ENCODE peak calls at places on chromosome 7, in eight cellular contexts. Z is Right ventricle myocardium inferior; P is activated CD8-positive, alpha-beta T cell treated with anti-CD3 and anti-CD28 coated beads for 36 hours; F is CD8-positive, alpha-beta T cell; I is K562; M is lung; K is gastroesophageal sphincter; L is HepG2. Y is an unnamed sample.

GRCh38 chr7:121547341-121548092 is 151.4 kb upstream of the FAM3C start:
- ATAC-seq in Z (peak), P (peak), F (peak), I (peak), M (peak), K (peak), L (peak), Y (peak)

GRCh38 chr7:45979275-45980180 is 58.5 kb upstream of the IGFBP3 start:
- ATAC-seq in Z (no peak), P (no peak), F (no peak), I (no peak), M (no peak), K (no peak), L (no peak), Y (no peak)

GRCh38 chr7:44637788-44638594 is 31.6 kb downstream of the OGDH start:
- ATAC-seq in Z (no peak), P (peak), F (peak), I (peak), M (no peak), K (peak), L (no peak), Y (peak)

GRCh38 chr7:155961241-155962190 is 149.3 kb upstream of the SHH start:
- ATAC-seq in Z (no peak), P (peak), F (no peak), I (no peak), M (peak), K (no peak), L (peak), Y (peak)

GRCh38 chr7:131425992-131426391 is 98.3 kb downstream of the MKLN1 start:
- ATAC-seq in Z (peak), P (no peak), F (no peak), I (no peak), M (no peak), K (no peak), L (no peak), Y (no peak)

GRCh38 chr7:140723574-140723973 is 27.1 kb downstream of the NDUFB2 start:
- ATAC-seq in Z (no peak), P (peak), F (peak), I (no peak), M (no peak), K (no peak), L (no peak), Y (no peak)

GRCh38 chr7:142319970-142320369 is 62.1 kb upstream of the PRSS58 start:
- ATAC-seq in Z (no peak), P (peak), F (peak), I (peak), M (no peak), K (no peak), L (peak), Y (peak)

GRCh38 chr7:29285451-29285807 is 90.9 kb downstream of the CHN2 start:
- ATAC-seq in Z (no peak), P (peak), F (peak), I (no peak), M (no peak), K (no peak), L (no peak), Y (peak)

GRCh38 chr7:50205011-50205410 is 99.5 kb upstream of the IKZF1 start:
- ATAC-seq in Z (no peak), P (no peak), F (no peak), I (peak), M (no peak), K (no peak), L (no peak), Y (no peak)

GRCh38 chr7:149873968-149874643 is at the start of gene ATP6V0E2:
- ATAC-seq in Z (no peak), P (peak), F (peak), I (peak), M (no peak), K (peak), L (peak), Y (peak)

GRCh38 chr7:140605337-140605736 is 35.3 kb downstream of the DENND2A start:
- ATAC-seq in Z (no peak), P (no peak), F (no peak), I (peak), M (no peak), K (no peak), L (peak), Y (peak)

GRCh38 chr7:55509322-55509721 is 63.0 kb downstream of the VOPP1 start:
- ATAC-seq in Z (no peak), P (no peak), F (no peak), I (no peak), M (peak), K (peak), L (no peak), Y (peak)

GRCh38 chr7:96612034-96612433 is 97.6 kb downstream of the SEM1 start:
- ATAC-seq in Z (no peak), P (no peak), F (no peak), I (no peak), M (no peak), K (no peak), L (no peak), Y (no peak)

GRCh38 chr7:48894574-48894973 is 29.8 kb upstream of the CDC14C start:
- ATAC-seq in Z (no peak), P (no peak), F (no peak), I (no peak), M (no peak), K (no peak), L (no peak), Y (no peak)

GRCh38 chr7:74068378-74069085 is 15.1 kb upstream of the LIMK1 start:
- ATAC-seq in Z (no peak), P (no peak), F (no peak), I (no peak), M (no peak), K (no peak), L (no peak), Y (no peak)

GRCh38 chr7:5525271-5526189 is 101.9 kb upstream of the TNRC18 start:
- ATAC-seq in Z (no peak), P (peak), F (no peak), I (peak), M (no peak), K (peak), L (peak), Y (peak)

GRCh38 chr7:158765020-158765419 is 60.4 kb upstream of the NCAPG2 start:
- ATAC-seq in Z (peak), P (peak), F (no peak), I (no peak), M (no peak), K (no peak), L (no peak), Y (no peak)

GRCh38 chr7:28144266-28144665 is 36.3 kb downstream of the JAZF1 start:
- ATAC-seq in Z (no peak), P (no peak), F (no peak), I (peak), M (no peak), K (no peak), L (peak), Y (peak)

GRCh38 chr7:75869776-75870379 is 9.0 kb upstream of the RHBDD2 start:
- ATAC-seq in Z (no peak), P (peak), F (no peak), I (no peak), M (no peak), K (no peak), L (no peak), Y (no peak)

GRCh38 chr7:114415054-114415997 is 711 bp downstream of the FOXP2 start:
- ATAC-seq in Z (no peak), P (no peak), F (no peak), I (no peak), M (peak), K (no peak), L (peak), Y (no peak)

GRCh38 chr7:108307246-108307982 is 148.8 kb downstream of the NRCAM start:
- ATAC-seq in Z (no peak), P (no peak), F (no peak), I (no peak), M (no peak), K (no peak), L (no peak), Y (no peak)

GRCh38 chr7:130356760-130357611 is 12.4 kb downstream of the CPA5 start:
- ATAC-seq in Z (peak), P (peak), F (no peak), I (peak), M (no peak), K (peak), L (peak), Y (peak)